ENCODE peak calls at places on chromosomes 5 and 9, in six cellular contexts. R, C, L, T, J and A are unnamed samples. For H3K4me1, the result is how much of the 10 kb centered on the place peaks cover.

GRCh38 chr5:68460147-68460760 is 244.7 kb downstream of the PIK3R1 start:
- DNase-seq in C (no peak), T (peak), J (peak), R (no peak), L (peak), A (peak)

GRCh38 chr5:140690376-140690932 is 716 bp downstream of the HARS1 start:
- DNase-seq in L (peak), C (no peak), J (no peak), R (no peak), T (no peak), A (no peak)

GRCh38 chr5:181164076-181164952 is 16.9 kb downstream of the OR2V2 start:
- DNase-seq in C (no peak), T (no peak), J (no peak), R (no peak), L (no peak), A (no peak)

GRCh38 chr9:131500377-131500776 is 2.3 kb upstream of the POMT1 start:
- DNase-seq in R (no peak), L (no peak), C (no peak), T (peak), J (no peak), A (no peak)

GRCh38 chr9:98121096-98121495 is 2.1 kb upstream of the TRIM14 start:
- DNase-seq in T (no peak), C (no peak), L (no peak), J (no peak), R (no peak), A (no peak)

GRCh38 chr9:100028201-100028784 is 70.5 kb downstream of the ERP44 start:
- DNase-seq in T (peak), C (peak), J (peak), L (peak), R (no peak), A (peak)

GRCh38 chr9:133505186-133505830 is 19.5 kb downstream of the MYMK start:
- DNase-seq in J (no peak), L (no peak), C (no peak), R (no peak), T (no peak), A (no peak)

GRCh38 chr9:12923472-12924009 is 148.7 kb downstream of the LURAP1L start:
- DNase-seq in L (no peak), J (no peak), T (no peak), R (no peak), C (peak), A (peak)

GRCh38 chr9:134617246-134617645 is 24.4 kb upstream of the COL5A1 start:
- DNase-seq in C (no peak), T (no peak), L (no peak), R (no peak), J (no peak), A (no peak)

GRCh38 chr5:9447691-9448090 is 98.2 kb downstream of the SEMA5A start:
- DNase-seq in L (no peak), J (no peak), T (no peak), R (no peak), C (no peak), A (no peak)

GRCh38 chr9:18238254-18238653 is 235.7 kb upstream of the ADAMTSL1 start:
- DNase-seq in R (no peak), T (no peak), L (no peak), C (no peak), J (no peak), A (no peak)

GRCh38 chr9:109048822-109049221 is 35.5 kb upstream of the CTNNAL1 start:
- DNase-seq in R (no peak), C (no peak), L (no peak), T (no peak), J (no peak), A (no peak)

GRCh38 chr5:150118561-150119229 is 32.3 kb upstream of the CSF1R start:
- DNase-seq in T (no peak), J (peak), L (no peak), C (no peak), R (no peak), A (no peak)

GRCh38 chr5:16179511-16179935 is at the start of gene MARCHF11:
- DNase-seq in R (no peak), T (no peak), J (no peak), C (no peak), L (no peak), A (no peak)

GRCh38 chr5:145925353-145925752 is 11.0 kb upstream of the SH3RF2 start:
- DNase-seq in T (no peak), J (no peak), L (no peak), R (no peak), C (no peak), A (no peak)

GRCh38 chr5:171840066-171840465 is 54.4 kb downstream of the SMIM23 start:
- DNase-seq in C (no peak), T (no peak), R (no peak), J (no peak), L (no peak), A (no peak)

GRCh38 chr5:110478899-110479298 is 247.6 kb downstream of the TMEM232 start:
- DNase-seq in J (no peak), R (no peak), L (no peak), C (no peak), T (no peak), A (no peak)

GRCh38 chr5:3329427-3329826 is 266.2 kb upstream of the IRX1 start:
- DNase-seq in L (no peak), T (no peak), J (no peak), C (no peak), R (peak), A (no peak)

GRCh38 chr5:107218457-107219193 is 452.1 kb downstream of the EFNA5 start:
- DNase-seq in C (no peak), J (no peak), R (no peak), T (no peak), L (no peak), A (no peak)

GRCh38 chr9:124800306-124801259 is 23.6 kb downstream of the OLFML2A start:
- DNase-seq in C (peak), J (peak), T (no peak), L (no peak), R (no peak), A (peak)

GRCh38 chr5:40754381-40755092 is 1.2 kb downstream of the TTC33 start:
- DNase-seq in J (no peak), C (no peak), R (no peak), L (no peak), T (no peak), A (no peak)

GRCh38 chr5:139725073-139725830 is 70.4 kb upstream of the PSD2 start:
- DNase-seq in L (no peak), J (peak), T (no peak), R (no peak), C (no peak), A (no peak)

GRCh38 chr9:96156151-96156550 is 145.8 kb downstream of the HSD17B3 start:
- DNase-seq in R (no peak), J (peak), C (no peak), T (no peak), L (no peak), A (no peak)

GRCh38 chr9:93575706-93576295 is 583 bp upstream of the PHF2 start:
- DNase-seq in J (peak), T (peak), L (no peak), C (peak), R (peak), A (peak)

GRCh38 chr9:21491742-21492141 is 9.6 kb upstream of the IFNE start:
- DNase-seq in T (no peak), L (no peak), C (no peak), J (no peak), R (no peak), A (no peak)

GRCh38 chr5:36156619-36157018 is 4.7 kb downstream of the SKP2 start:
- DNase-seq in T (no peak), L (no peak), J (no peak), R (no peak), C (no peak), A (no peak)

GRCh38 chr5:155001523-155001922 is 12.0 kb upstream of the KIF4B start:
- DNase-seq in J (no peak), T (no peak), C (no peak), L (no peak), R (no peak), A (no peak)

GRCh38 chr9:89738137-89738932 is 133.5 kb downstream of the GADD45G start:
- DNase-seq in R (no peak), L (no peak), C (no peak), J (no peak), T (no peak), A (no peak)

GRCh38 chr9:37936965-37937364 is 33.0 kb upstream of the SLC25A51 start:
- DNase-seq in J (no peak), R (no peak), C (no peak), L (no peak), T (no peak), A (no peak)

GRCh38 chr5:37723147-37723961 is 116.5 kb downstream of the GDNF start:
- DNase-seq in L (peak), J (no peak), C (no peak), T (no peak), R (no peak), A (no peak)

GRCh38 chr5:68024426-68024825 is 191.1 kb upstream of the PIK3R1 start:
- DNase-seq in R (no peak), C (no peak), L (no peak), T (no peak), J (no peak), A (no peak)

GRCh38 chr5:154830219-154830595 is 20.2 kb downstream of the FAXDC2 start:
- DNase-seq in R (no peak), L (no peak), J (no peak), C (no peak), T (no peak), A (no peak)

GRCh38 chr5:7425830-7426229 is 29.9 kb downstream of the ADCY2 start:
- DNase-seq in J (no peak), C (no peak), L (no peak), T (no peak), R (no peak), A (no peak)

GRCh38 chr5:74685979-74686631 is 1.1 kb downstream of the HEXB start:
- DNase-seq in J (peak), T (no peak), R (no peak), C (no peak), L (no peak), A (no peak)

GRCh38 chr5:43802119-43802518 is 199.1 kb downstream of the NNT start:
- DNase-seq in T (no peak), C (no peak), J (no peak), R (no peak), L (no peak), A (no peak)

GRCh38 chr9:133991211-133991921 is 758 bp downstream of the VAV2 start:
- DNase-seq in J (no peak), R (peak), L (no peak), C (no peak), T (no peak), A (no peak)

GRCh38 chr5:76074487-76074886 is 8.7 kb upstream of the SV2C start:
- DNase-seq in L (no peak), R (no peak), T (peak), J (no peak), C (no peak), A (no peak)
- TF ChIP-seq CTCF in L (peak), R (no peak), T (peak), J (no peak), C (peak), A (peak)

GRCh38 chr5:124665035-124665434 is 81.4 kb downstream of the ZNF608 start:
- DNase-seq in L (no peak), T (no peak), C (no peak), J (no peak), R (no peak), A (no peak)

GRCh38 chr5:124661317-124662141 is 84.9 kb downstream of the ZNF608 start:
- DNase-seq in L (peak), J (no peak), T (no peak), C (no peak), R (no peak), A (no peak)

GRCh38 chr5:124662261-124662781 is 84.1 kb downstream of the ZNF608 start:
- DNase-seq in L (peak), C (no peak), T (no peak), R (no peak), J (no peak), A (no peak)

GRCh38 chr5:124664287-124664686 is 82.2 kb downstream of the ZNF608 start:
- DNase-seq in L (no peak), C (no peak), J (no peak), T (no peak), R (no peak), A (no peak)

GRCh38 chr5:124663101-124663506 is 83.3 kb downstream of the ZNF608 start:
- DNase-seq in R (no peak), T (no peak), C (no peak), L (no peak), J (no peak), A (no peak)
- H3K4me1 ChIP-seq in R (under half), T (under half), C (half or more), L (half or more), J (under half), A (under half)

GRCh38 chr5:120510098-120510634 is 46.1 kb downstream of the PRR16 start:
- DNase-seq in C (no peak), T (no peak), J (no peak), R (no peak), L (no peak), A (no peak)
- TF ChIP-seq CTCF in C (no peak), T (no peak), J (no peak), R (no peak), L (no peak), A (no peak)

GRCh38 chr9:126612813-126613641 is 701 bp upstream of the LMX1B start:
- DNase-seq in L (no peak), T (no peak), R (peak), C (no peak), J (peak), A (no peak)

GRCh38 chr9:126612329-126612812 is 1.4 kb upstream of the LMX1B start:
- DNase-seq in L (no peak), C (no peak), R (peak), T (no peak), J (peak), A (no peak)

GRCh38 chr9:126614455-126615248 is 924 bp downstream of the LMX1B start:
- DNase-seq in C (no peak), T (no peak), J (peak), R (peak), L (no peak), A (no peak)

GRCh38 chr9:126614088-126614454 is 343 bp downstream of the LMX1B start:
- DNase-seq in L (no peak), J (peak), R (peak), C (no peak), T (no peak), A (no peak)

DNA sequence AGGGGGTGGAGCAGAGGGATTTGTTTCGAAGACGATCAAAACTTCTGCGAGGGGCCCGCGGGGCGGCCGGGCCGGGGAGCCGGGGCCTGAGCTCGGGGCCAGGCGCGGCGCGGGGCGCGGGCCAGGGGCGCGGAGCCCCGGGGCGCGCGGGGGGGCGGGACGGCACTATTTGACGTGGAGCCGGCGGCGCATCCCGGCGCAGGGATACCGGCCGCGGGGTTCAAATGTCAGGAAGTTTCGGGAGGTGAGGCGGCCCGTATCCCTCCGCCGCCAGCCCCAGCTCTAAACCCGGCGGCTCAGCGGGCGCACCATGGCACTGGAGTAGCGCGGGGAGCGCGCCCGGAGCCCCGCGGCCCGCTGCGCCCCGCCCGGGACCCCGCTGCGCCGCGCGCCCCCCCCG is at the start of gene LMX1B:
- DNase-seq in J (peak), R (peak), C (peak), T (no peak), L (peak), A (no peak)
- H3K4me1 ChIP-seq in J (under half), R (half or more), C (half or more), T (under half), L (under half), A (under half)

GRCh38 chr9:19479874-19480273 is 71.1 kb downstream of the ACER2 start:
- DNase-seq in C (no peak), R (no peak), L (no peak), J (no peak), T (no peak), A (no peak)

GRCh38 chr9:19484699-19485098 is 75.9 kb downstream of the ACER2 start:
- DNase-seq in T (no peak), R (no peak), C (no peak), J (no peak), L (no peak), A (no peak)

GRCh38 chr9:19481471-19481870 is 72.7 kb downstream of the ACER2 start:
- DNase-seq in R (no peak), J (no peak), T (no peak), C (peak), L (no peak), A (no peak)

GRCh38 chr9:19481971-19482404 is 73.2 kb downstream of the ACER2 start:
- DNase-seq in T (no peak), R (no peak), L (no peak), C (no peak), J (no peak), A (no peak)

DNA sequence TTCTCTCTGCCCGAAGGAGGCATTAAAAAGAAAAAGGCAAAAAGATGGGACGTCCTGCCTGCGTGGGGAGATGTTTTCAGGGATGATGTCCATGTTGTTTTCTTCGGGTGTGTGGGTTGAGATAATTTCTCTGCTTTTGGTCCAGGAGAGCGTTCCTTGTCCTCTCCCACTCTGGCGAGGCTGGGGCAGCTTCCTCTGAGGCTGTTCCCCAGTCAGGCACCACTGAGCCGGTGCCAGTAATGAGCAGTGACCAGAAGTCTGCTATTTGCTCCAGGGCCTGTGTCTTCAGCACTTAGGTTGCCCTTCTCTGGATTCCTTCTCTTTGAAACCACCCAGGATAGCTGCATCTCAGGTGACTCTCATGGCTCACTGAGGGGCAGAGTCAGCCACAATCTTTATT is 71.5 kb downstream of the ACER2 start:
- DNase-seq in T (no peak), R (no peak), C (no peak), L (no peak), J (no peak), A (no peak)
- TF ChIP-seq CTCF in T (no peak), R (no peak), C (no peak), L (no peak), J (no peak), A (no peak)

GRCh38 chr5:137214446-137215189 is 284.5 kb downstream of the SPOCK1 start:
- DNase-seq in T (no peak), C (no peak), L (no peak), R (no peak), J (no peak), A (no peak)
- H3K4me1 ChIP-seq in T (under half), C (under half), L (under half), R (under half), J (under half), A (under half)

GRCh38 chr5:1131726-1132125 is 19.9 kb upstream of the SLC12A7 start:
- DNase-seq in L (no peak), C (no peak), J (no peak), R (no peak), T (no peak), A (no peak)

GRCh38 chr5:1128977-1129724 is 17.3 kb upstream of the SLC12A7 start:
- DNase-seq in T (no peak), L (no peak), R (no peak), C (no peak), J (no peak), A (no peak)

GRCh38 chr5:1129725-1130082 is 17.8 kb upstream of the SLC12A7 start:
- DNase-seq in R (no peak), L (no peak), J (no peak), C (no peak), T (no peak), A (peak)

GRCh38 chr5:1131191-1131621 is 19.3 kb upstream of the SLC12A7 start:
- DNase-seq in R (no peak), J (no peak), T (no peak), L (no peak), C (no peak), A (no peak)

DNA sequence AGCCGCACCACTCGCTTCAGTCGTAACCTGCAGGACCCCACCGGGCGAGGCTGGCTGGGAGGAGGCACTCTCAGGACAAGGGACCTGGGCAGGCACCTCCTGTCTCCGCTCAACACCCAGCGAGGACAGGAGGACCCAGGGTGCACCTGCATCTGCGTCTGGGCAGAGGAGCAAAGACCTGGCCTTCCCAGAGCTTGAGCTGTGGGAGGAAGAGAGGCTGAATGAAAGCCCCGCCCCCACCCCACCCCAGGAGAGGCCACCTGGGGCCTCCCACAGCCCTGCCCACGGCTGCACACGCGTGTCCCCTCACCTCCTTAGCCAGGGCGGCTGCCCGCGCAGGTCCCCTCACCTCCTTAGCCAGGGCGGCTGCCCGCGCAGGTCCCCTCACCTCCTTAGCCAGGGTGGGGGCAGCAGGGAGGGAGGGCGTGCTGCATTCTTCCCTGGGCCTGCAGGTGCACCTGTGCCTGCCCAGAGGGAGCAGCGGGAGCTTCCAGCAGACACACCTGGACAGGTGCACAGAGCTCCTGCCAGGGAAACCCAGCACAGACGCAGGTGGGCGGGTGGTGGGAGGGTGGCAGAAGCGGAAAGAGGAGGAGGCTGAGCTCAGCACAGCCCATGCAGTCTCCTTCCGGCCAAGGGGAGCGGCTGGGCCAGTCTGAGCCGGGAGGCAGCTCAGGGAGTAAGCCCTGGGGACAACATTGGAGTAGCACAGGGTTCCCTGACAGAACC is 18.5 kb upstream of the SLC12A7 start:
- DNase-seq in C (no peak), L (no peak), J (no peak), T (no peak), R (no peak), A (peak)
- TF ChIP-seq CTCF in C (no peak), L (no peak), J (no peak), T (no peak), R (no peak), A (no peak)